ENCODE peak calls at places on chromosomes 2 and 18, in seven cellular contexts. One of them, this sample, is unnamed.

GRCh38 chr18:9468998-9469397 is 6.3 kb upstream of the RALBP1 start:
- DNase-seq in colonic mucosa: no peak
- DNase-seq in cardiac muscle cell: no peak
- DNase-seq in Peyer's patch: no peak
- DNase-seq in kidney: no peak
- DNase-seq in astrocyte: no peak
- DNase-seq in effector memory CD4-positive, alpha-beta T cell: no peak
- DNase-seq in this sample: no peak

GRCh38 chr2:51866361-51866760 is 834.4 kb upstream of the NRXN1 start:
- DNase-seq in astrocyte: peak
- DNase-seq in effector memory CD4-positive, alpha-beta T cell: no peak
- DNase-seq in kidney: no peak
- DNase-seq in colonic mucosa: no peak
- DNase-seq in cardiac muscle cell: no peak
- DNase-seq in Peyer's patch: no peak
- DNase-seq in this sample: peak

GRCh38 chr18:59983506-59983905 is 83.7 kb downstream of the PMAIP1 start:
- DNase-seq in effector memory CD4-positive, alpha-beta T cell: no peak
- DNase-seq in astrocyte: no peak
- DNase-seq in kidney: no peak
- DNase-seq in Peyer's patch: no peak
- DNase-seq in cardiac muscle cell: no peak
- DNase-seq in colonic mucosa: no peak
- DNase-seq in this sample: no peak

GRCh38 chr2:214358506-214358905 is 52.3 kb upstream of the VWC2L start:
- DNase-seq in kidney: no peak
- DNase-seq in Peyer's patch: no peak
- DNase-seq in astrocyte: no peak
- DNase-seq in effector memory CD4-positive, alpha-beta T cell: no peak
- DNase-seq in colonic mucosa: no peak
- DNase-seq in cardiac muscle cell: no peak
- DNase-seq in this sample: no peak

GRCh38 chr2:102508863-102509262 is 35.8 kb downstream of the SLC9A4 start:
- DNase-seq in cardiac muscle cell: no peak
- DNase-seq in colonic mucosa: no peak
- DNase-seq in Peyer's patch: no peak
- DNase-seq in astrocyte: no peak
- DNase-seq in effector memory CD4-positive, alpha-beta T cell: no peak
- DNase-seq in kidney: no peak
- DNase-seq in this sample: no peak

GRCh38 chr2:112686348-112687217 is 34.2 kb upstream of the NT5DC4 start:
- DNase-seq in cardiac muscle cell: no peak
- DNase-seq in kidney: no peak
- DNase-seq in Peyer's patch: no peak
- DNase-seq in astrocyte: no peak
- DNase-seq in colonic mucosa: no peak
- DNase-seq in effector memory CD4-positive, alpha-beta T cell: no peak
- DNase-seq in this sample: no peak

GRCh38 chr2:235492850-235493344 is 946 bp upstream of the AGAP1 start:
- DNase-seq in effector memory CD4-positive, alpha-beta T cell: no peak
- DNase-seq in cardiac muscle cell: no peak
- DNase-seq in kidney: no peak
- DNase-seq in astrocyte: no peak
- DNase-seq in colonic mucosa: no peak
- DNase-seq in Peyer's patch: no peak
- DNase-seq in this sample: peak

GRCh38 chr2:157325786-157326185 is at the start of gene ERMN:
- DNase-seq in cardiac muscle cell: no peak
- DNase-seq in astrocyte: no peak
- DNase-seq in colonic mucosa: no peak
- DNase-seq in kidney: no peak
- DNase-seq in effector memory CD4-positive, alpha-beta T cell: no peak
- DNase-seq in Peyer's patch: no peak
- DNase-seq in this sample: no peak

GRCh38 chr2:173109253-173110188 is 33.9 kb downstream of the MAP3K20 start:
- DNase-seq in effector memory CD4-positive, alpha-beta T cell: no peak
- DNase-seq in colonic mucosa: no peak
- DNase-seq in kidney: no peak
- DNase-seq in astrocyte: peak
- DNase-seq in cardiac muscle cell: no peak
- DNase-seq in Peyer's patch: no peak
- DNase-seq in this sample: peak

GRCh38 chr2:8543065-8543411 is 138.8 kb upstream of the ID2 start:
- DNase-seq in colonic mucosa: no peak
- DNase-seq in kidney: no peak
- DNase-seq in Peyer's patch: no peak
- DNase-seq in astrocyte: no peak
- DNase-seq in cardiac muscle cell: no peak
- DNase-seq in effector memory CD4-positive, alpha-beta T cell: peak
- DNase-seq in this sample: no peak

GRCh38 chr2:160687629-160688028 is 194.0 kb upstream of the RBMS1 start:
- DNase-seq in Peyer's patch: no peak
- DNase-seq in effector memory CD4-positive, alpha-beta T cell: no peak
- DNase-seq in cardiac muscle cell: no peak
- DNase-seq in kidney: no peak
- DNase-seq in astrocyte: no peak
- DNase-seq in colonic mucosa: no peak
- DNase-seq in this sample: no peak
- H3K27ac ChIP-seq in Peyer's patch: no peak
- H3K27ac ChIP-seq in effector memory CD4-positive, alpha-beta T cell: no peak
- H3K27ac ChIP-seq in cardiac muscle cell: no peak
- H3K27ac ChIP-seq in kidney: no peak
- H3K27ac ChIP-seq in astrocyte: no peak
- H3K27ac ChIP-seq in colonic mucosa: no peak
- H3K27ac ChIP-seq in this sample: no peak

GRCh38 chr2:150486539-150487484 is 655 bp downstream of the RND3 start:
- DNase-seq in effector memory CD4-positive, alpha-beta T cell: no peak
- DNase-seq in kidney: peak
- DNase-seq in astrocyte: no peak
- DNase-seq in cardiac muscle cell: peak
- DNase-seq in Peyer's patch: peak
- DNase-seq in colonic mucosa: peak
- DNase-seq in this sample: peak

GRCh38 chr2:150490466-150490865 is 3.0 kb upstream of the RND3 start:
- DNase-seq in effector memory CD4-positive, alpha-beta T cell: no peak
- DNase-seq in colonic mucosa: no peak
- DNase-seq in kidney: no peak
- DNase-seq in Peyer's patch: no peak
- DNase-seq in cardiac muscle cell: no peak
- DNase-seq in astrocyte: no peak
- DNase-seq in this sample: no peak

GRCh38 chr2:150485114-150485870 is 2.2 kb downstream of the RND3 start:
- DNase-seq in astrocyte: peak
- DNase-seq in cardiac muscle cell: peak
- DNase-seq in Peyer's patch: peak
- DNase-seq in colonic mucosa: peak
- DNase-seq in kidney: peak
- DNase-seq in effector memory CD4-positive, alpha-beta T cell: no peak
- DNase-seq in this sample: peak

GRCh38 chr2:150485871-150486538 is 1.5 kb downstream of the RND3 start:
- DNase-seq in colonic mucosa: peak
- DNase-seq in Peyer's patch: peak
- DNase-seq in effector memory CD4-positive, alpha-beta T cell: no peak
- DNase-seq in astrocyte: peak
- DNase-seq in cardiac muscle cell: peak
- DNase-seq in kidney: peak
- DNase-seq in this sample: peak

DNA sequence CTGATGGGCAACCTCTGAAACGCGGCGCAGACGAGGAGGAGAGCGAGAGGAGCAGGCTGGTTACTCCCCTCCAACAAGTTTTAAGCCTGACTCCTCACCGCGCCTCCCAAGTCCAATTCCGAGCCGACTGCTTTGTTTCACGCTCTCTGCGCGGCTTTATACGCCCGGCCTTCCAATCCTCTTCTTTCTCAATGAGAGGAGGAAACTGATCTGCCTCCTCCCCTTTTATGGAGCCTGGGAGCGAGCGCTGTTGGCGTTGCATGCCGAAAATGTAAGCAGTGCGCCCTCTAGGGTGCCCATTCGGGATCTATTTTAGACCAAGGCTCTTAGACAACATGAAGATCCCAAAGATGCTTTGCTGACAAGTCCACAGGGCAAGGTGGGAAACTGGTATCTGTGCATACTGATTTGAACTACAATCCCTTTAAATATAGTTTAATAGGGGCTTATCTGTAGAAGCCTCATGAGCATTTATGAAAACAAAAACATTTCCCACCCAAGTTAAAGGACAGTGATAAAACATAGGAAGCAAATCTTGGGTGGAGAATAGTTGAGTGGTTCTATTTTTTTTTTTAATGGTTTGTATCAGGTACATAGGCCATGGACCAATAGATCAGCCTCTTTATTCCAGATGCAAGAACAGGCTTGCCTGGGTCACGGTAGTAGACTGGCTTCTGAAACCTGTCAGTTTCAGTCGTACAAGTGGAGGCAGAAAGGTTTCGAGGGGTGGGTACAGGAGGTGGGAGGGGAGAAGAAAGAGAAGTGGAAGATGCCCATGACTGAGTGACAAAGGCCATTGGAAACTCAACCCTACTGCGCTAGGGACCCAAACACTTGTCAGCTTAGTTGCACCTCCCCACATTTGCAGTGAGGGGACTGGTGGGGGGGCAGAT is at the start of gene RND3:
- DNase-seq in cardiac muscle cell: peak
- DNase-seq in effector memory CD4-positive, alpha-beta T cell: no peak
- DNase-seq in astrocyte: peak
- DNase-seq in Peyer's patch: peak
- DNase-seq in kidney: peak
- DNase-seq in colonic mucosa: peak
- DNase-seq in this sample: peak
- H3K4me3 ChIP-seq in cardiac muscle cell: peak
- H3K4me3 ChIP-seq in effector memory CD4-positive, alpha-beta T cell: no peak
- H3K4me3 ChIP-seq in astrocyte: peak
- H3K4me3 ChIP-seq in Peyer's patch: peak
- H3K4me3 ChIP-seq in kidney: peak
- H3K4me3 ChIP-seq in colonic mucosa: peak
- H3K4me3 ChIP-seq in this sample: peak

GRCh38 chr2:27796991-27797752 is 25.7 kb downstream of the MRPL33 start:
- DNase-seq in kidney: no peak
- DNase-seq in colonic mucosa: no peak
- DNase-seq in astrocyte: no peak
- DNase-seq in effector memory CD4-positive, alpha-beta T cell: no peak
- DNase-seq in Peyer's patch: no peak
- DNase-seq in cardiac muscle cell: no peak
- DNase-seq in this sample: no peak
- H3K27ac ChIP-seq in kidney: peak
- H3K27ac ChIP-seq in colonic mucosa: no peak
- H3K27ac ChIP-seq in astrocyte: peak
- H3K27ac ChIP-seq in effector memory CD4-positive, alpha-beta T cell: no peak
- H3K27ac ChIP-seq in Peyer's patch: no peak
- H3K27ac ChIP-seq in cardiac muscle cell: no peak
- H3K27ac ChIP-seq in this sample: no peak

DNA sequence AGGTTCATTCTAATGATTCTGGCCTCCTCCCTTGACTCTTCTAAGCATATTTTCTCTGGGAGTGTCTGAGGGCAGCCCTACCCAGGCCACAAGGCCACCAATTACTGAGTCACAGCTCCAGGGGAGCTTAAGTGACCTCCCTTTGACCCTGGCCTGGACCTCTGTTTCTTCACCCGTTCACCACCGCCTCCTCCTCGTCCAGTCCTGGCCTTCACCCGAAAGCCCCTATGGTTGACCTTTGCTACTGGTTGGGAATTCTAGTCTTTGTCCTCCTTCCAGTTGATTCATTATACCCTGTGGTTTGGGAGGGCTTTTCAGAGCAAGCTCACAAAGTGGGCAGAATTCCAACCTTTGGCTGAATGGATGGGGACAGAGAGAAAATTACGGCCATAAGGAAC is 72.6 kb downstream of the NRP2 start:
- DNase-seq in astrocyte: peak
- DNase-seq in cardiac muscle cell: no peak
- DNase-seq in kidney: peak
- DNase-seq in Peyer's patch: peak
- DNase-seq in colonic mucosa: peak
- DNase-seq in effector memory CD4-positive, alpha-beta T cell: no peak
- DNase-seq in this sample: peak
- H3K4me3 ChIP-seq in astrocyte: no peak
- H3K4me3 ChIP-seq in cardiac muscle cell: no peak
- H3K4me3 ChIP-seq in kidney: no peak
- H3K4me3 ChIP-seq in Peyer's patch: no peak
- H3K4me3 ChIP-seq in colonic mucosa: no peak
- H3K4me3 ChIP-seq in effector memory CD4-positive, alpha-beta T cell: no peak
- H3K4me3 ChIP-seq in this sample: no peak

GRCh38 chr2:121037480-121037879 is 247.5 kb downstream of the TFCP2L1 start:
- DNase-seq in cardiac muscle cell: no peak
- DNase-seq in astrocyte: no peak
- DNase-seq in kidney: no peak
- DNase-seq in colonic mucosa: no peak
- DNase-seq in Peyer's patch: no peak
- DNase-seq in effector memory CD4-positive, alpha-beta T cell: no peak
- DNase-seq in this sample: no peak

GRCh38 chr2:121038431-121038830 is 246.6 kb downstream of the TFCP2L1 start:
- DNase-seq in astrocyte: no peak
- DNase-seq in kidney: no peak
- DNase-seq in effector memory CD4-positive, alpha-beta T cell: no peak
- DNase-seq in colonic mucosa: no peak
- DNase-seq in Peyer's patch: no peak
- DNase-seq in cardiac muscle cell: no peak
- DNase-seq in this sample: no peak

GRCh38 chr2:121038831-121039230 is 246.2 kb downstream of the TFCP2L1 start:
- DNase-seq in kidney: peak
- DNase-seq in astrocyte: no peak
- DNase-seq in colonic mucosa: no peak
- DNase-seq in Peyer's patch: no peak
- DNase-seq in effector memory CD4-positive, alpha-beta T cell: no peak
- DNase-seq in cardiac muscle cell: no peak
- DNase-seq in this sample: peak

GRCh38 chr2:121036226-121036692 is 248.7 kb downstream of the TFCP2L1 start:
- DNase-seq in colonic mucosa: no peak
- DNase-seq in cardiac muscle cell: no peak
- DNase-seq in Peyer's patch: no peak
- DNase-seq in effector memory CD4-positive, alpha-beta T cell: no peak
- DNase-seq in kidney: no peak
- DNase-seq in astrocyte: no peak
- DNase-seq in this sample: no peak

GRCh38 chr2:121038031-121038430 is 247.0 kb downstream of the TFCP2L1 start:
- DNase-seq in effector memory CD4-positive, alpha-beta T cell: no peak
- DNase-seq in cardiac muscle cell: no peak
- DNase-seq in kidney: no peak
- DNase-seq in Peyer's patch: no peak
- DNase-seq in colonic mucosa: no peak
- DNase-seq in astrocyte: no peak
- DNase-seq in this sample: no peak
- H3K27ac ChIP-seq in effector memory CD4-positive, alpha-beta T cell: no peak
- H3K27ac ChIP-seq in cardiac muscle cell: no peak
- H3K27ac ChIP-seq in kidney: no peak
- H3K27ac ChIP-seq in Peyer's patch: no peak
- H3K27ac ChIP-seq in colonic mucosa: no peak
- H3K27ac ChIP-seq in astrocyte: no peak
- H3K27ac ChIP-seq in this sample: no peak

DNA sequence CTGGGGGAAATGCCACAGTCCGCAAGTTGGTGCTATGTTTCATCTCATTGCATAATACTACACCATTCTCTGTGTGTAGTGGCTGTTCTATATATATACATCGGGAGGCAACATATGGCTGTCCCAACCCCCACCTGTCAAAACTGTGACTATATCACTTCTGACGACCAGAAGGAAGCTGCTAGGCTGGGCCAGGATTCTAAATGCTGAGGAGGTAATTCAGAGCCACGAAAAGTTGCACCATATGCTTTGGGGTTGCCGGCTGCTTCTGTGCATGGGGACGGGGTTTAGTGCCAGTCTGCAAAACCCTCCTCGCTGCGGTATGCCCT is 117.3 kb downstream of the MSH2 start:
- DNase-seq in Peyer's patch: no peak
- DNase-seq in effector memory CD4-positive, alpha-beta T cell: no peak
- DNase-seq in kidney: no peak
- DNase-seq in cardiac muscle cell: no peak
- DNase-seq in colonic mucosa: no peak
- DNase-seq in astrocyte: no peak
- DNase-seq in this sample: no peak
- H3K4me3 ChIP-seq in Peyer's patch: peak
- H3K4me3 ChIP-seq in effector memory CD4-positive, alpha-beta T cell: peak
- H3K4me3 ChIP-seq in kidney: no peak
- H3K4me3 ChIP-seq in cardiac muscle cell: no peak
- H3K4me3 ChIP-seq in colonic mucosa: no peak
- H3K4me3 ChIP-seq in astrocyte: no peak
- H3K4me3 ChIP-seq in this sample: peak